ENCODE peak calls at places on chromosomes 2 and 18, in five cellular contexts. Y, W, S, F and B are unnamed samples.

GRCh38 chr2:130864830-130865229 is 28.1 kb downstream of the ARHGEF4 start:
- DNase-seq in Y (peak), W (peak), S (peak), F (peak), B (peak)

GRCh38 chr2:31415421-31415820 is 879 bp upstream of the XDH start:
- DNase-seq in Y (no peak), W (no peak), S (no peak), F (no peak), B (no peak)

GRCh38 chr2:121103969-121104368 is 181.0 kb downstream of the TFCP2L1 start:
- DNase-seq in Y (no peak), W (no peak), S (no peak), F (no peak), B (no peak)

GRCh38 chr2:101368371-101368770 is 18.9 kb downstream of the CREG2 start:
- DNase-seq in Y (no peak), W (no peak), S (no peak), F (no peak), B (no peak)

GRCh38 chr18:62919109-62919838 is 203.9 kb downstream of the PHLPP1 start:
- DNase-seq in Y (no peak), W (no peak), S (peak), F (no peak), B (no peak)

GRCh38 chr18:10783941-10784340 is 258.1 kb downstream of the NAPG start:
- DNase-seq in Y (no peak), W (no peak), S (no peak), F (no peak), B (no peak)

GRCh38 chr18:21740724-21741510 is at the start of gene MIB1:
- DNase-seq in Y (no peak), W (peak), S (peak), F (peak), B (no peak)

GRCh38 chr2:25103287-25103871 is 61.5 kb downstream of the EFR3B start:
- DNase-seq in Y (peak), W (peak), S (peak), F (peak), B (peak)

GRCh38 chr2:41940715-41941114 is 107.1 kb upstream of the PKDCC start:
- DNase-seq in Y (no peak), W (peak), S (no peak), F (no peak), B (peak)

GRCh38 chr2:151410485-151410833 is 757 bp downstream of the RIF1 start:
- DNase-seq in Y (peak), W (no peak), S (peak), F (peak), B (peak)

GRCh38 chr18:22465859-22466602 is 48.3 kb upstream of the CTAGE1 start:
- DNase-seq in Y (peak), W (peak), S (peak), F (peak), B (peak)

GRCh38 chr2:150531626-150532419 is 44.4 kb upstream of the RND3 start:
- DNase-seq in Y (no peak), W (no peak), S (peak), F (no peak), B (no peak)

GRCh38 chr2:171479154-171479814 is 43.0 kb upstream of the CYBRD1 start:
- DNase-seq in Y (peak), W (peak), S (no peak), F (no peak), B (peak)

GRCh38 chr18:48402953-48403352 is 6.2 kb downstream of the ZBTB7C start:
- DNase-seq in Y (peak), W (peak), S (no peak), F (no peak), B (no peak)

GRCh38 chr2:6576312-6576711 is 289.4 kb downstream of the CMPK2 start:
- DNase-seq in Y (peak), W (peak), S (peak), F (no peak), B (no peak)

GRCh38 chr18:63073481-63073880 is 246.1 kb downstream of the BCL2 start:
- DNase-seq in Y (no peak), W (no peak), S (no peak), F (no peak), B (no peak)

GRCh38 chr2:141523199-141523598 is 607.6 kb downstream of the LRP1B start:
- DNase-seq in Y (no peak), W (no peak), S (no peak), F (no peak), B (no peak)

GRCh38 chr18:40877096-40877495 is 1077.9 kb upstream of the PIK3C3 start:
- DNase-seq in Y (peak), W (peak), S (peak), F (no peak), B (peak)

GRCh38 chr2:122319551-122320132 is 564.2 kb downstream of the TSN start:
- DNase-seq in Y (no peak), W (no peak), S (no peak), F (no peak), B (no peak)

GRCh38 chr2:111162718-111163331 is 42.1 kb downstream of the BCL2L11 start:
- DNase-seq in Y (peak), W (no peak), S (peak), F (peak), B (peak)

GRCh38 chr2:86453838-86454237 is 12.7 kb downstream of the KDM3A start:
- DNase-seq in Y (peak), W (peak), S (peak), F (no peak), B (peak)

GRCh38 chr2:55961318-55961911 is 37.8 kb upstream of the EFEMP1 start:
- DNase-seq in Y (peak), W (peak), S (peak), F (peak), B (peak)

GRCh38 chr2:181715033-181715630 is 34.8 kb upstream of the NEUROD1 start:
- DNase-seq in Y (peak), W (peak), S (peak), F (peak), B (peak)

GRCh38 chr18:48729421-48729820 is 190.6 kb downstream of the CTIF start:
- DNase-seq in Y (peak), W (peak), S (peak), F (no peak), B (peak)

GRCh38 chr18:13541621-13542519 is 184.5 kb downstream of the FAM210A start:
- DNase-seq in Y (no peak), W (no peak), S (no peak), F (peak), B (no peak)

GRCh38 chr2:71190959-71191943 is 35.7 kb downstream of the PAIP2B start:
- DNase-seq in Y (peak), W (peak), S (peak), F (no peak), B (peak)

GRCh38 chr2:134137182-134137595 is 116.7 kb upstream of the MGAT5 start:
- DNase-seq in Y (peak), W (peak), S (peak), F (no peak), B (peak)
- H3K4me3 ChIP-seq in Y (peak), W (no peak), S (no peak), F (no peak), B (peak)

GRCh38 chr2:237614151-237614720 is 13.2 kb upstream of the LRRFIP1 start:
- DNase-seq in Y (peak), W (no peak), S (peak), F (peak), B (peak)
- TF ChIP-seq CTCF in Y (no peak), W (no peak), S (no peak), F (peak), B (no peak)

GRCh38 chr18:61583548-61583947 is 250.3 kb downstream of the CDH20 start:
- DNase-seq in Y (no peak), W (no peak), S (no peak), F (no peak), B (no peak)

GRCh38 chr18:61580061-61580460 is 246.8 kb downstream of the CDH20 start:
- DNase-seq in Y (no peak), W (no peak), S (no peak), F (peak), B (peak)

GRCh38 chr18:61579581-61579980 is 246.4 kb downstream of the CDH20 start:
- DNase-seq in Y (no peak), W (no peak), S (no peak), F (no peak), B (no peak)

GRCh38 chr18:61582205-61582710 is 249.0 kb downstream of the CDH20 start:
- DNase-seq in Y (no peak), W (no peak), S (no peak), F (no peak), B (no peak)

DNA sequence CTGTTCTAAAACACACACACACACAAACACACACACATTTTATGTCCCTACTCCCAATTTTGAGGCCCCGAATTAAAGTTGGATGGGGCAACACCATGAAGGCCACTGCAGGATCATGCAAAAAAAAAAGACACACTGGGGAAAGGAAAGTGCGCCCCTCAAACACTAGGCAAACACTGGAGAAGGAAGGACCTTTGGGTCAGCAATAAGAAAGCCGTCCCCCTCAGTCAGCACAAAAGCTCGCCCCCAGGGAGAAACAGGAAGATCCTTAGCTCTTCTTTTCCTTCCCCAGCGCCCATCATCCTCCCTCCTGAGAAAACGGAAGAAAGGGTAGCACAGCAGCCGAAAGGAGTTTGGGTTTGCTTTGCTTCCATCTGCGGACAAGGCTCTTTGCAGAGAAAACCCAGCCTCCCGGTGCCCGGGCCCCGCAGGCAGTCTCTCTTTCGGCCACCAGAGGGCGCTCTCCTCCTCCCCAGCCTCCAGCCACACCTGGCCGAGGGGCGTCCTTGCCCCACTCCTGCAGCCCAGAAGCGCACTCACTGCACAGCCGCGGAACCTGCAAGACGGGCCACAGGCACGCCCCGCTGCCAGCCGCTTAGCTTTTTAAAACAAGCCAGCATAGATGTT is 248.5 kb downstream of the CDH20 start:
- DNase-seq in Y (peak), W (peak), S (peak), F (peak), B (peak)
- H3K4me3 ChIP-seq in Y (peak), W (peak), S (peak), F (peak), B (peak)

DNA sequence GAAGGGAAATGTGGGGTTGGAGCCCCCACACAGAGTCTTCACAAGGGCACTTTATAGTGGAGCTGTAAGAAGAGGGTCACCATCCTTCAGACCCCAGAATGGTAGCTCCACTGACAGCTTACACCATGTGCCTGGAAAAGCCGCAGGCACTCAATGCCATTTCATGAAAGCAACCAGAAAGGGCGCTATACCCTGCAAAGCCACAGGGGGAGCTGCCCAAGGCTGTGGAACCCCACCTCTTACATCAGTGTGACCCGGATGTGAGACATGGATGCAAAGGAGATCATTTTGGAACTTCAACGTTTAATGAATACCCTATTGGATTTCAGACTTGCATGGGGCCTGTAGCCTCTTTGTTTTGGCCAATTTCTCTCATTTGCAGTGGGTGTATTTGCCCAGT is 694.7 kb downstream of the CBLN2 start:
- DNase-seq in Y (no peak), W (no peak), S (no peak), F (no peak), B (no peak)
- TF ChIP-seq CTCF in Y (no peak), W (peak), S (no peak), F (no peak), B (no peak)